ENCODE peak calls at places on chromosomes 13 and 19, in four cellular contexts. R is right lobe of liver, N is pancreas, D is heart right ventricle. C is an unnamed sample.

GRCh38 chr13:32019612-32020233 is 11.9 kb upstream of the FRY start:
- DNase-seq in R (no peak), D (peak; percentile 58), N (peak; percentile 31), C (no peak)

GRCh38 chr13:32538234-32538620 is 368 bp downstream of the N4BP2L2 start:
- DNase-seq in N (no peak), D (peak; percentile 44), R (peak; percentile 61), C (peak; percentile 54)

GRCh38 chr13:105139380-105140285 is 1395.8 kb downstream of the EFNB2 start:
- DNase-seq in R (peak; percentile 56), N (peak; percentile 27), D (peak; percentile 19), C (peak; percentile 11)

GRCh38 chr13:46687810-46688209 is 109.2 kb downstream of the ESD start:
- DNase-seq in D (no peak), N (no peak), R (no peak), C (no peak)

GRCh38 chr19:6738726-6739389 is 622 bp upstream of the TRIP10 start:
- DNase-seq in N (peak; percentile 67), D (peak; percentile 59), R (peak; percentile 74), C (peak; percentile 59)

GRCh38 chr19:42396248-42396541 is 6.1 kb upstream of the CNFN start:
- DNase-seq in N (no peak), D (no peak), R (no peak), C (peak; percentile 37)

GRCh38 chr13:71625694-71626093 is 241.3 kb downstream of the DACH1 start:
- DNase-seq in N (no peak), R (no peak), D (no peak), C (no peak)

GRCh38 chr19:45768644-45769053 is 403 bp downstream of the SIX5 start:
- DNase-seq in N (no peak), R (no peak), D (no peak), C (no peak)

GRCh38 chr13:33767140-33767539 is 50.8 kb upstream of the RFC3 start:
- DNase-seq in D (no peak), N (no peak), R (no peak), C (no peak)

GRCh38 chr19:45171211-45171623 is 6.8 kb downstream of the TRAPPC6A start:
- DNase-seq in D (peak; percentile 28), N (no peak), R (no peak), C (no peak)

GRCh38 chr19:19493841-19494546 is 21.4 kb downstream of the TSSK6 start:
- DNase-seq in R (peak; percentile 55), N (no peak), D (no peak), C (no peak)

GRCh38 chr19:50409347-50409746 is 9.4 kb upstream of the SPIB start:
- DNase-seq in N (no peak), R (no peak), D (no peak), C (no peak)

GRCh38 chr19:7818806-7819205 is 11.2 kb upstream of the EVI5L start:
- DNase-seq in N (no peak), D (no peak), R (no peak), C (no peak)

GRCh38 chr19:6739884-6740588 is 556 bp downstream of the TRIP10 start:
- DNase-seq in N (peak; percentile 65), R (peak; percentile 75), D (peak; percentile 47), C (peak; percentile 80)

GRCh38 chr19:35063940-35064818 is 22.7 kb downstream of the HPN start:
- DNase-seq in N (no peak), D (no peak), R (no peak), C (no peak)

GRCh38 chr13:67139551-67139950 is 90.6 kb downstream of the PCDH9 start:
- DNase-seq in R (no peak), N (no peak), D (no peak), C (no peak)

GRCh38 chr13:113089693-113090414 is 15.7 kb upstream of the F7 start:
- DNase-seq in N (no peak), R (no peak), D (no peak), C (no peak)

GRCh38 chr13:101398920-101399319 is 17.4 kb downstream of the NALCN start:
- DNase-seq in R (no peak), D (no peak), N (no peak), C (no peak)

GRCh38 chr19:10416380-10417257 is 3.7 kb upstream of the PDE4A start:
- DNase-seq in N (peak; percentile 86), R (peak; percentile 94), D (peak; percentile 82), C (peak; percentile 53)

GRCh38 chr19:8577247-8577646 is at the start of gene MYO1F:
- DNase-seq in N (peak; percentile 68), D (peak; percentile 47), R (peak; percentile 84), C (peak; percentile 33)

GRCh38 chr13:51370116-51370515 is 30.6 kb downstream of the SERPINE3 start:
- DNase-seq in R (no peak), D (no peak), N (no peak), C (no peak)

GRCh38 chr19:41657157-41657556 is 30.3 kb upstream of the CEACAM4 start:
- DNase-seq in D (no peak), N (no peak), R (no peak), C (no peak)

GRCh38 chr19:12736854-12737665 is at the start of gene GET3:
- DNase-seq in N (peak; percentile 97), D (peak; percentile 96), R (peak; percentile 90), C (peak; percentile 95)

GRCh38 chr13:72839831-72840426 is 58.0 kb downstream of the PIBF1 start:
- DNase-seq in R (no peak), D (no peak), N (peak; percentile 22), C (no peak)

GRCh38 chr19:22144394-22144793 is 52.4 kb downstream of the ZNF676 start:
- DNase-seq in R (no peak), D (no peak), N (no peak), C (no peak)

GRCh38 chr13:110830800-110831371 is 84.0 kb downstream of the ANKRD10 start:
- DNase-seq in D (no peak), R (no peak), N (no peak), C (no peak)

GRCh38 chr19:19997656-19998268 is 41.5 kb downstream of the ZNF682 start:
- DNase-seq in N (peak; percentile 29), D (peak; percentile 6), R (no peak), C (no peak)

GRCh38 chr19:43607238-43608205 is 4.4 kb upstream of the SRRM5 start:
- DNase-seq in N (no peak), R (peak; percentile 52), D (no peak), C (no peak)

GRCh38 chr13:74316531-74316930 is 182.3 kb upstream of the KLF12 start:
- DNase-seq in D (no peak), R (no peak), N (no peak), C (no peak)

GRCh38 chr19:5624154-5624663 is 1.3 kb downstream of the SAFB start:
- DNase-seq in N (peak; percentile 50), R (peak; percentile 71), D (peak; percentile 22), C (no peak)

GRCh38 chr19:1967087-1967608 is 26.2 kb downstream of the CSNK1G2 start:
- DNase-seq in D (no peak), R (no peak), N (no peak), C (no peak)

GRCh38 chr13:107680115-107680514 is 535.2 kb downstream of the LIG4 start:
- DNase-seq in N (no peak), R (no peak), D (no peak), C (no peak)

GRCh38 chr13:114234266-114234644 is 442 bp upstream of the CDC16 start:
- DNase-seq in D (no peak), R (no peak), N (no peak), C (no peak)
- H3K27ac ChIP-seq in D (no peak overlapping the region), R (peak overlapping the region; percentile 67), N (peak overlapping the region; percentile 82), C (peak overlapping the region; percentile 87)

DNA sequence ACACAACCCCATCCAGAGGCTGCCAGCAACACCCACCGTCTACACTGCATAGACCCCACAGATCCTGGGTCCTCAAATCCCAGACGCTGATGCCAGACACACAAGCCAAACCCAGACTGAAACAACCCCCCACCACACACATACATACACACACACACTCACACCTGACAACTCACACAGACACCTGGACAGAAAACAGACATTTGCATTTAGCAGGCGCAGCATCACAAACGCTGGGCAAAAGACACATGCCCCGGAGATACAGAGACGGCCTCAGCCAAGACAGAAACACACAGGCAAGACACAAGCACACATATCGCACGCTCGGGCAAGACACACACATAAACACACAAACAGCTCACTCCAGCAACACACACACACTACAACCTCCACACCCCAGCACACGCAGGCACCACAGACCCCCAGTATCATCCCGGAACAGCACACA is 1.3 kb downstream of the BBC3 start:
- DNase-seq in R (no peak), D (no peak), N (no peak), C (no peak)
- H3K27ac ChIP-seq in R (no peak overlapping the region), D (peak overlapping the region; percentile 85), N (peak overlapping the region; percentile 73), C (peak overlapping the region; percentile 100)

GRCh38 chr19:48713864-48714755 is 5.4 kb downstream of the MAMSTR start:
- DNase-seq in R (peak; percentile 99), N (peak; percentile 99), D (peak; percentile 99), C (peak; percentile 98)
- H3K27ac ChIP-seq in R (peak overlapping the region; percentile 72), N (peak overlapping the region; percentile 64), D (peak overlapping the region; percentile 94), C (peak overlapping the region; percentile 98)

DNA sequence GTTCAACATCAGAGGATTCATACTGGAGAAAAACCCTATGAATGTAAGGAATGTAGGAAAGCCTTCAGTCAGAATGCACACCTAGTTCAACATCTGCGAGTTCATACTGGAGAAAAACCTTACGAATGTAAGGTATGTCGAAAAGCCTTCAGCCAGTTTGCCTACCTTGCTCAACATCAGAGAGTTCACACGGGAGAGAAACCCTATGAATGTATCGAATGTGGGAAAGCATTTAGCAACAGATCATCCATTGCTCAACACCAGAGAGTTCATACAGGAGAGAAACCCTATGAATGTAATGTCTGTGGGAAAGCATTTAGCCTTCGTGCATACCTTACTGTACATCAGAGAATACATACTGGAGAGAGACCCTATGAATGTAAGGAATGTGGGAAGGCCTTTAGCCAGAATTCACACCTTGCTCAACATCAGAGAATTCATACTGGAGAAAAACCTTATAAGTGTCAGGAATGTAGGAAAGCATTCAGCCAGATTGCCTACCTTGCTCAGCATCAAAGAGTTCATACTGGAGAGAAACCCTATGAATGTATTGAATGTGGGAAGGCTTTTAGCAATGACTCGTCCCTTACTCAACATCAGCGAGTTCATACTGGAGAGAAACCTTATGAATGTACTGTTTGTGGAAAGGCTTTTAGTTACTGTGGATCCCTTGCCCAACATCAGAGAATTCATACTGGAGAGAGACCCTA is 15.4 kb downstream of the ZNF570 start:
- DNase-seq in N (no peak), D (no peak), R (no peak), C (no peak)
- H3K27ac ChIP-seq in N (no peak overlapping the region), D (no peak overlapping the region), R (no peak overlapping the region), C (no peak overlapping the region)

GRCh38 chr19:48867922-48868195 is 558 bp downstream of the PLEKHA4 start:
- DNase-seq in R (no peak), D (no peak), N (peak; percentile 30), C (no peak)

GRCh38 chr19:48867119-48867921 is 1.1 kb downstream of the PLEKHA4 start:
- DNase-seq in R (no peak), D (no peak), N (no peak), C (no peak)

GRCh38 chr19:48870048-48870447 is 1.6 kb upstream of the PLEKHA4 start:
- DNase-seq in N (no peak), D (no peak), R (no peak), C (no peak)

GRCh38 chr19:48866692-48867091 is 1.7 kb downstream of the PLEKHA4 start:
- DNase-seq in D (no peak), N (no peak), R (no peak), C (no peak)

GRCh38 chr19:48868196-48868886 is at the start of gene PLEKHA4:
- DNase-seq in D (peak; percentile 84), R (peak; percentile 71), N (peak; percentile 52), C (peak; percentile 56)
- H3K27ac ChIP-seq in D (peak within 1 kb of the TSS; percentile 68), R (peak within 1 kb of the TSS; percentile 85), N (peak within 1 kb of the TSS; percentile 66), C (peak within 1 kb of the TSS; percentile 77)

C was measured in gastrocnemius medialis.